ENCODE peak calls at places on chromosomes 7 and 10, in nine cellular contexts. One of them, this sample, is unnamed.

GRCh38 chr7:30726296-30727006 is 25.5 kb upstream of the INMT start:
- DNase-seq in T-helper 1 cell: peak; percentile 59
- DNase-seq in ascending aorta: no peak
- DNase-seq in nephron progenitor cell: no peak
- DNase-seq in astrocyte of the cerebellum: no peak
- DNase-seq in GM18507: no peak
- DNase-seq in neural crest cell: no peak
- DNase-seq in OCI-LY7: peak; percentile 70
- DNase-seq in Right ventricle myocardium superior: no peak
- DNase-seq in this sample: no peak

GRCh38 chr7:100516135-100516812 is 22.7 kb upstream of the AGFG2 start:
- DNase-seq in astrocyte of the cerebellum: peak; percentile 98
- DNase-seq in GM18507: peak; percentile 44
- DNase-seq in ascending aorta: no peak
- DNase-seq in nephron progenitor cell: no peak
- DNase-seq in Right ventricle myocardium superior: peak; percentile 57
- DNase-seq in OCI-LY7: peak; percentile 74
- DNase-seq in neural crest cell: no peak
- DNase-seq in T-helper 1 cell: peak; percentile 60
- DNase-seq in this sample: peak; percentile 49

GRCh38 chr7:81846398-81846797 is 76.6 kb upstream of the HGF start:
- DNase-seq in neural crest cell: no peak
- DNase-seq in T-helper 1 cell: peak; percentile 4
- DNase-seq in Right ventricle myocardium superior: no peak
- DNase-seq in astrocyte of the cerebellum: no peak
- DNase-seq in ascending aorta: no peak
- DNase-seq in nephron progenitor cell: no peak
- DNase-seq in OCI-LY7: peak; percentile 80
- DNase-seq in GM18507: no peak
- DNase-seq in this sample: no peak

GRCh38 chr7:105187302-105188169 is 173.5 kb downstream of the KMT2E start:
- DNase-seq in OCI-LY7: no peak
- DNase-seq in T-helper 1 cell: no peak
- DNase-seq in nephron progenitor cell: no peak
- DNase-seq in astrocyte of the cerebellum: no peak
- DNase-seq in ascending aorta: no peak
- DNase-seq in neural crest cell: no peak
- DNase-seq in GM18507: peak; percentile 11
- DNase-seq in Right ventricle myocardium superior: no peak
- DNase-seq in this sample: no peak

GRCh38 chr7:91098566-91098965 is 165.7 kb upstream of the FZD1 start:
- DNase-seq in astrocyte of the cerebellum: peak; percentile 51
- DNase-seq in Right ventricle myocardium superior: no peak
- DNase-seq in ascending aorta: no peak
- DNase-seq in nephron progenitor cell: no peak
- DNase-seq in T-helper 1 cell: no peak
- DNase-seq in neural crest cell: no peak
- DNase-seq in OCI-LY7: no peak
- DNase-seq in GM18507: no peak
- DNase-seq in this sample: no peak

GRCh38 chr7:100119701-100120517 is 475 bp downstream of the CNPY4 start:
- DNase-seq in OCI-LY7: peak; percentile 77
- DNase-seq in GM18507: peak; percentile 55
- DNase-seq in ascending aorta: no peak
- DNase-seq in neural crest cell: peak; percentile 59
- DNase-seq in astrocyte of the cerebellum: no peak
- DNase-seq in Right ventricle myocardium superior: peak; percentile 69
- DNase-seq in T-helper 1 cell: peak; percentile 76
- DNase-seq in nephron progenitor cell: peak; percentile 67
- DNase-seq in this sample: no peak

GRCh38 chr10:127556911-127557310 is 7.8 kb downstream of the NPS start:
- DNase-seq in neural crest cell: peak; percentile 56
- DNase-seq in Right ventricle myocardium superior: no peak
- DNase-seq in OCI-LY7: no peak
- DNase-seq in GM18507: no peak
- DNase-seq in T-helper 1 cell: no peak
- DNase-seq in ascending aorta: no peak
- DNase-seq in astrocyte of the cerebellum: no peak
- DNase-seq in nephron progenitor cell: peak; percentile 90
- DNase-seq in this sample: no peak

GRCh38 chr10:61961278-61961677 is 59.8 kb downstream of the ARID5B start:
- DNase-seq in Right ventricle myocardium superior: no peak
- DNase-seq in nephron progenitor cell: no peak
- DNase-seq in T-helper 1 cell: peak; percentile 84
- DNase-seq in neural crest cell: no peak
- DNase-seq in ascending aorta: no peak
- DNase-seq in GM18507: no peak
- DNase-seq in OCI-LY7: peak; percentile 99
- DNase-seq in astrocyte of the cerebellum: no peak
- DNase-seq in this sample: no peak

GRCh38 chr7:151008511-151009323 is 15.6 kb downstream of the ATG9B start:
- DNase-seq in neural crest cell: no peak
- DNase-seq in astrocyte of the cerebellum: no peak
- DNase-seq in OCI-LY7: peak; percentile 73
- DNase-seq in GM18507: peak; percentile 86
- DNase-seq in T-helper 1 cell: peak; percentile 82
- DNase-seq in Right ventricle myocardium superior: peak; percentile 85
- DNase-seq in nephron progenitor cell: peak; percentile 77
- DNase-seq in ascending aorta: no peak
- DNase-seq in this sample: no peak

GRCh38 chr7:25031432-25031831 is 51.5 kb upstream of the OSBPL3 start:
- DNase-seq in OCI-LY7: no peak
- DNase-seq in Right ventricle myocardium superior: no peak
- DNase-seq in neural crest cell: no peak
- DNase-seq in astrocyte of the cerebellum: peak; percentile 4
- DNase-seq in nephron progenitor cell: no peak
- DNase-seq in ascending aorta: no peak
- DNase-seq in GM18507: no peak
- DNase-seq in T-helper 1 cell: no peak
- DNase-seq in this sample: no peak

GRCh38 chr7:4998244-4998643 is 39.3 kb upstream of the MMD2 start:
- DNase-seq in Right ventricle myocardium superior: no peak
- DNase-seq in astrocyte of the cerebellum: no peak
- DNase-seq in T-helper 1 cell: no peak
- DNase-seq in nephron progenitor cell: no peak
- DNase-seq in ascending aorta: no peak
- DNase-seq in GM18507: no peak
- DNase-seq in OCI-LY7: no peak
- DNase-seq in neural crest cell: no peak
- DNase-seq in this sample: no peak

GRCh38 chr10:99393036-99393435 is 37.4 kb downstream of the GOT1 start:
- DNase-seq in nephron progenitor cell: no peak
- DNase-seq in Right ventricle myocardium superior: no peak
- DNase-seq in T-helper 1 cell: no peak
- DNase-seq in ascending aorta: no peak
- DNase-seq in neural crest cell: no peak
- DNase-seq in astrocyte of the cerebellum: no peak
- DNase-seq in OCI-LY7: no peak
- DNase-seq in GM18507: no peak
- DNase-seq in this sample: no peak

GRCh38 chr10:84531396-84531795 is 203.0 kb downstream of the CCSER2 start:
- DNase-seq in neural crest cell: no peak
- DNase-seq in Right ventricle myocardium superior: no peak
- DNase-seq in T-helper 1 cell: no peak
- DNase-seq in GM18507: no peak
- DNase-seq in OCI-LY7: no peak
- DNase-seq in ascending aorta: no peak
- DNase-seq in nephron progenitor cell: no peak
- DNase-seq in astrocyte of the cerebellum: no peak
- DNase-seq in this sample: no peak

GRCh38 chr7:75711634-75712494 is 26.9 kb downstream of the HIP1 start:
- DNase-seq in OCI-LY7: peak; percentile 86
- DNase-seq in neural crest cell: no peak
- DNase-seq in T-helper 1 cell: no peak
- DNase-seq in astrocyte of the cerebellum: no peak
- DNase-seq in Right ventricle myocardium superior: no peak
- DNase-seq in ascending aorta: no peak
- DNase-seq in GM18507: no peak
- DNase-seq in nephron progenitor cell: no peak
- DNase-seq in this sample: no peak

GRCh38 chr10:48363617-48364355 is 57.3 kb downstream of the MAPK8 start:
- DNase-seq in OCI-LY7: peak; percentile 55
- DNase-seq in astrocyte of the cerebellum: peak; percentile 75
- DNase-seq in Right ventricle myocardium superior: no peak
- DNase-seq in ascending aorta: no peak
- DNase-seq in nephron progenitor cell: peak; percentile 21
- DNase-seq in neural crest cell: peak; percentile 5
- DNase-seq in GM18507: peak; percentile 9
- DNase-seq in T-helper 1 cell: peak; percentile 55
- DNase-seq in this sample: peak; percentile 22

GRCh38 chr7:49324707-49325106 is 400.4 kb downstream of the CDC14C start:
- DNase-seq in nephron progenitor cell: no peak
- DNase-seq in GM18507: no peak
- DNase-seq in T-helper 1 cell: no peak
- DNase-seq in Right ventricle myocardium superior: no peak
- DNase-seq in OCI-LY7: peak; percentile 36
- DNase-seq in astrocyte of the cerebellum: no peak
- DNase-seq in neural crest cell: no peak
- DNase-seq in ascending aorta: no peak
- DNase-seq in this sample: no peak

GRCh38 chr7:130463553-130464434 is 23.0 kb upstream of the CEP41 start:
- DNase-seq in T-helper 1 cell: no peak
- DNase-seq in OCI-LY7: no peak
- DNase-seq in neural crest cell: no peak
- DNase-seq in nephron progenitor cell: no peak
- DNase-seq in astrocyte of the cerebellum: no peak
- DNase-seq in Right ventricle myocardium superior: no peak
- DNase-seq in GM18507: no peak
- DNase-seq in ascending aorta: no peak
- DNase-seq in this sample: no peak

GRCh38 chr10:100970076-100970913 is 991 bp downstream of the SEMA4G start:
- DNase-seq in neural crest cell: no peak
- DNase-seq in OCI-LY7: no peak
- DNase-seq in GM18507: no peak
- DNase-seq in Right ventricle myocardium superior: no peak
- DNase-seq in nephron progenitor cell: peak; percentile 46
- DNase-seq in ascending aorta: no peak
- DNase-seq in astrocyte of the cerebellum: no peak
- DNase-seq in T-helper 1 cell: no peak
- DNase-seq in this sample: no peak

GRCh38 chr7:110590415-110590814 is 500.5 kb upstream of the LRRN3 start:
- DNase-seq in Right ventricle myocardium superior: no peak
- DNase-seq in nephron progenitor cell: no peak
- DNase-seq in astrocyte of the cerebellum: no peak
- DNase-seq in OCI-LY7: no peak
- DNase-seq in neural crest cell: no peak
- DNase-seq in T-helper 1 cell: peak; percentile 9
- DNase-seq in ascending aorta: no peak
- DNase-seq in GM18507: no peak
- DNase-seq in this sample: no peak

GRCh38 chr10:117663750-117664149 is 121.2 kb downstream of the EMX2 start:
- DNase-seq in T-helper 1 cell: peak; percentile 48
- DNase-seq in neural crest cell: no peak
- DNase-seq in astrocyte of the cerebellum: peak; percentile 68
- DNase-seq in GM18507: peak; percentile 51
- DNase-seq in nephron progenitor cell: no peak
- DNase-seq in ascending aorta: no peak
- DNase-seq in OCI-LY7: no peak
- DNase-seq in Right ventricle myocardium superior: no peak
- DNase-seq in this sample: peak; percentile 47

GRCh38 chr10:20267734-20268133 is 451.5 kb downstream of the PLXDC2 start:
- DNase-seq in astrocyte of the cerebellum: no peak
- DNase-seq in ascending aorta: no peak
- DNase-seq in Right ventricle myocardium superior: no peak
- DNase-seq in T-helper 1 cell: no peak
- DNase-seq in neural crest cell: no peak
- DNase-seq in GM18507: no peak
- DNase-seq in OCI-LY7: no peak
- DNase-seq in nephron progenitor cell: no peak
- DNase-seq in this sample: no peak

GRCh38 chr7:135617781-135618180 is 44.5 kb upstream of the STMP1 start:
- DNase-seq in OCI-LY7: no peak
- DNase-seq in T-helper 1 cell: no peak
- DNase-seq in nephron progenitor cell: no peak
- DNase-seq in astrocyte of the cerebellum: no peak
- DNase-seq in GM18507: no peak
- DNase-seq in ascending aorta: no peak
- DNase-seq in neural crest cell: no peak
- DNase-seq in Right ventricle myocardium superior: no peak
- DNase-seq in this sample: no peak

GRCh38 chr10:6256439-6256838 is 53.7 kb downstream of the PFKFB3 start:
- DNase-seq in astrocyte of the cerebellum: no peak
- DNase-seq in nephron progenitor cell: no peak
- DNase-seq in T-helper 1 cell: no peak
- DNase-seq in Right ventricle myocardium superior: no peak
- DNase-seq in neural crest cell: no peak
- DNase-seq in ascending aorta: no peak
- DNase-seq in GM18507: no peak
- DNase-seq in OCI-LY7: no peak
- DNase-seq in this sample: no peak

GRCh38 chr10:4658777-4659176 is 167.2 kb upstream of the AKR1E2 start:
- DNase-seq in OCI-LY7: no peak
- DNase-seq in GM18507: no peak
- DNase-seq in nephron progenitor cell: no peak
- DNase-seq in T-helper 1 cell: no peak
- DNase-seq in Right ventricle myocardium superior: no peak
- DNase-seq in neural crest cell: no peak
- DNase-seq in ascending aorta: no peak
- DNase-seq in astrocyte of the cerebellum: no peak
- DNase-seq in this sample: no peak

GRCh38 chr7:104803931-104804330 is 210.1 kb upstream of the KMT2E start:
- DNase-seq in GM18507: no peak
- DNase-seq in Right ventricle myocardium superior: no peak
- DNase-seq in ascending aorta: no peak
- DNase-seq in neural crest cell: no peak
- DNase-seq in astrocyte of the cerebellum: no peak
- DNase-seq in T-helper 1 cell: no peak
- DNase-seq in nephron progenitor cell: no peak
- DNase-seq in OCI-LY7: no peak
- DNase-seq in this sample: no peak

GRCh38 chr10:124105594-124105993 is 12.2 kb upstream of the CHST15 start:
- DNase-seq in nephron progenitor cell: no peak
- DNase-seq in ascending aorta: no peak
- DNase-seq in GM18507: no peak
- DNase-seq in Right ventricle myocardium superior: no peak
- DNase-seq in astrocyte of the cerebellum: no peak
- DNase-seq in neural crest cell: no peak
- DNase-seq in OCI-LY7: peak; percentile 71
- DNase-seq in T-helper 1 cell: no peak
- DNase-seq in this sample: no peak

GRCh38 chr10:14153570-14154055 is 177.1 kb downstream of the FRMD4A start:
- DNase-seq in T-helper 1 cell: no peak
- DNase-seq in astrocyte of the cerebellum: no peak
- DNase-seq in ascending aorta: no peak
- DNase-seq in Right ventricle myocardium superior: no peak
- DNase-seq in nephron progenitor cell: peak; percentile 9
- DNase-seq in OCI-LY7: no peak
- DNase-seq in GM18507: no peak
- DNase-seq in neural crest cell: no peak
- DNase-seq in this sample: peak; percentile 26